ENCODE peak calls at places on chromosomes 11 and 22, in ten cellular contexts. C, Y, X, E, J, V, Z, A, W and Q are unnamed samples.

GRCh38 chr11:62539238-62539925 is 7.2 kb downstream of the AHNAK start:
- DNase-seq in C (peak; percentile 96), Y (peak; percentile 85), X (no peak), E (peak; percentile 82), J (peak; percentile 81), V (peak; percentile 94), Z (peak; percentile 97), A (peak; percentile 88), W (peak; percentile 95), Q (peak; percentile 94)

GRCh38 chr11:9802291-9802861 is 138.5 kb downstream of the SWAP70 start:
- DNase-seq in C (peak; percentile 90), Y (no peak), X (no peak), E (peak; percentile 72), J (no peak), V (peak; percentile 93), Z (peak; percentile 23), A (peak; percentile 99), W (peak; percentile 93), Q (peak; percentile 83)

GRCh38 chr11:76671626-76672309 is 1.2 kb upstream of the LRRC32 start:
- DNase-seq in C (no peak), Y (no peak), X (no peak), E (no peak), J (no peak), V (no peak), Z (no peak), A (no peak), W (no peak), Q (no peak)

GRCh38 chr11:2975594-2975993 is 16.5 kb downstream of the NAP1L4 start:
- DNase-seq in C (peak; percentile 54), Y (no peak), X (peak; percentile 61), E (no peak), J (no peak), V (peak; percentile 32), Z (no peak), A (peak; percentile 32), W (peak; percentile 36), Q (peak; percentile 42)

GRCh38 chr11:128424271-128424709 is 163.1 kb downstream of the ETS1 start:
- DNase-seq in C (peak; percentile 40), Y (peak; percentile 45), X (no peak), E (no peak), J (peak; percentile 61), V (peak; percentile 76), Z (no peak), A (peak; percentile 21), W (no peak), Q (peak; percentile 28)

GRCh38 chr22:46654927-46655595 is 34.9 kb downstream of the GRAMD4 start:
- DNase-seq in C (no peak), Y (no peak), X (no peak), E (no peak), J (no peak), V (no peak), Z (no peak), A (no peak), W (no peak), Q (no peak)

GRCh38 chr22:48749555-48750227 is 1078.0 kb downstream of the BRD1 start:
- DNase-seq in C (no peak), Y (no peak), X (no peak), E (no peak), J (no peak), V (no peak), Z (no peak), A (no peak), W (no peak), Q (no peak)

GRCh38 chr11:69089258-69089657 is 40.5 kb downstream of the TPCN2 start:
- DNase-seq in C (peak; percentile 90), Y (no peak), X (no peak), E (peak; percentile 56), J (peak; percentile 36), V (peak; percentile 75), Z (peak; percentile 81), A (peak; percentile 82), W (peak; percentile 59), Q (peak; percentile 84)

GRCh38 chr11:84686726-84687125 is 940.4 kb downstream of the DLG2 start:
- DNase-seq in C (no peak), Y (no peak), X (no peak), E (no peak), J (no peak), V (no peak), Z (peak; percentile 20), A (peak; percentile 4), W (no peak), Q (peak; percentile 12)

GRCh38 chr11:6746086-6746618 is 25.6 kb downstream of the OR2AG2 start:
- DNase-seq in C (no peak), Y (peak; percentile 24), X (peak; percentile 67), E (no peak), J (no peak), V (no peak), Z (no peak), A (no peak), W (no peak), Q (no peak)

GRCh38 chr22:46933040-46933439 is 170.6 kb downstream of the TBC1D22A start:
- DNase-seq in C (no peak), Y (no peak), X (no peak), E (no peak), J (no peak), V (no peak), Z (no peak), A (no peak), W (no peak), Q (no peak)

GRCh38 chr11:7353100-7353499 is 101.4 kb downstream of the SYT9 start:
- DNase-seq in C (peak; percentile 64), Y (peak; percentile 23), X (peak; percentile 2), E (no peak), J (no peak), V (peak; percentile 33), Z (no peak), A (peak; percentile 32), W (peak; percentile 26), Q (no peak)

GRCh38 chr11:2271077-2271326 is 614 bp upstream of the ASCL2 start:
- DNase-seq in C (no peak), Y (peak; percentile 39), X (no peak), E (no peak), J (no peak), V (no peak), Z (no peak), A (no peak), W (no peak), Q (no peak)

GRCh38 chr11:90250970-90251369 is 28.1 kb upstream of the CHORDC1 start:
- DNase-seq in C (peak; percentile 4), Y (no peak), X (no peak), E (no peak), J (no peak), V (no peak), Z (no peak), A (no peak), W (no peak), Q (no peak)

GRCh38 chr22:49229483-49230193 is 598.0 kb downstream of the BRD1 start:
- DNase-seq in C (no peak), Y (no peak), X (no peak), E (no peak), J (no peak), V (no peak), Z (no peak), A (no peak), W (no peak), Q (no peak)

GRCh38 chr11:81278986-81279385 is 1454.7 kb downstream of the FAM181B start:
- DNase-seq in C (no peak), Y (no peak), X (no peak), E (no peak), J (no peak), V (no peak), Z (no peak), A (no peak), W (no peak), Q (no peak)

GRCh38 chr22:41022470-41023298 is 69.7 kb upstream of the EP300 start:
- DNase-seq in C (peak; percentile 93), Y (peak; percentile 94), X (peak; percentile 79), E (no peak), J (peak; percentile 96), V (peak; percentile 68), Z (peak; percentile 90), A (peak; percentile 85), W (peak; percentile 89), Q (peak; percentile 83)

GRCh38 chr22:39931271-39931670 is 28.9 kb upstream of the TMA7B start:
- DNase-seq in C (no peak), Y (no peak), X (no peak), E (no peak), J (no peak), V (no peak), Z (no peak), A (no peak), W (no peak), Q (no peak)
- H3K4me3 ChIP-seq in C (no peak overlapping the region), Y (no peak overlapping the region), X (peak overlapping the region; percentile 18), E (no peak overlapping the region), J (no peak overlapping the region), V (no peak overlapping the region), Z (no peak overlapping the region), A (no peak overlapping the region), W (no peak overlapping the region), Q (no peak overlapping the region)

GRCh38 chr11:75667268-75667830 is 1.5 kb downstream of the MAP6 start:
- DNase-seq in C (peak; percentile 48), Y (no peak), X (no peak), E (no peak), J (no peak), V (no peak), Z (no peak), A (peak; percentile 34), W (peak; percentile 60), Q (no peak)
- H3K4me3 ChIP-seq in C (peak overlapping the region; percentile 70), Y (peak overlapping the region; percentile 37), X (no peak overlapping the region), E (peak overlapping the region; percentile 42), J (peak overlapping the region; percentile 35), V (peak overlapping the region; percentile 59), Z (no peak overlapping the region), A (peak overlapping the region; percentile 51), W (peak overlapping the region; percentile 79), Q (peak overlapping the region; percentile 26)

DNA sequence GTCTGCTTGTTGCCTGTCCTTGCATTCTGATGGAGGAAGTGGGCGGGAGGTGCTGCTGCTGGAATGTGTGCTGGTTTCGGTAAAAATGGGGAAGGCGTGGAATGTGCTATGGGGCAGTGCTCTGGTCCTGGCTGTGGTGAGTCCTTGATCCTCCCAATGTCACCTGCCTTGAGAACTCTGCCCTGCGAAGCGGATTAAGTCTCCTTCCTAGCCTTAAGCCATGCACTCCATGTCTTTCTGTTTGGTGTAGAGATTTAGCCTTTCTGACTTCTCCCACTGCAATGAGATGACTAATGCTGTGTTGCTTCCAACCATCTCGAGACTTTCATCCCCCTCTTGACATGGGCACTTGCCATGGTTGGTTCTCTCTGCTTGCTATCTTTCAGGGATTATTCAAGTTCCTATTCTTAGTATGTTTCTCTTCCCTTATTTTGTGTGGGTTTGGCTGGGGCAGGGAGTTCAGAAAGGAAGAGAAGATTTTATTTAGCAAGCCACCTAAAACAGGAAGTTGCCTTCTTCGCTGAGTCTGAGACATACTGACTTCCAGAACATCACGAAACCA is 687.9 kb downstream of the NTM start:
- DNase-seq in C (peak; percentile 39), Y (no peak), X (no peak), E (no peak), J (peak; percentile 17), V (peak; percentile 74), Z (peak; percentile 51), A (peak; percentile 50), W (peak; percentile 49), Q (peak; percentile 51)
- H3K4me3 ChIP-seq in C (no peak overlapping the region), Y (no peak overlapping the region), X (no peak overlapping the region), E (no peak overlapping the region), J (no peak overlapping the region), V (no peak overlapping the region), Z (no peak overlapping the region), A (no peak overlapping the region), W (no peak overlapping the region), Q (no peak overlapping the region)

DNA sequence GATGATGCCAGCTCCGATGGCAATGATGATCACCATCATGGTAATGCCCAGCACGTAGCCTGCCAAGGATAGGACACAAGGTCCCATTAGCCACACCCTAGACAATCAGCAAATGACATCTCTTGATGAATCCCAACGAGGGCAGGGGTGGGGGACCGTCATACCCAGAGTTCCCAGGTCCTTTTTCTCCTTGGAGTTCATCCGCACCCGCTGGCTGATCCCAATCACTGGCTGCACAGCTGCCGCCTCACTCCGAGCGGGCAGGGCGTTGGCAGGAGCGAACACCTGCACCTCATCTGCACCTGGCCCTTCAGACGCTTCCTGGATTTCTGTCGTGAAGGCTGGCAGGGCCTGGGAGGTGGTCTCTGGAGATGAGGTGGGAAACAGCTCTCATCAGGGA is 3.0 kb downstream of the PIK3IP1 start:
- DNase-seq in C (no peak), Y (peak; percentile 76), X (no peak), E (no peak), J (peak; percentile 32), V (no peak), Z (no peak), A (no peak), W (no peak), Q (no peak)
- H3K4me3 ChIP-seq in C (no peak overlapping the region), Y (peak overlapping the region; percentile 75), X (peak overlapping the region; percentile 93), E (no peak overlapping the region), J (peak overlapping the region; percentile 51), V (no peak overlapping the region), Z (no peak overlapping the region), A (no peak overlapping the region), W (peak overlapping the region; percentile 94), Q (no peak overlapping the region)